ENCODE peak calls at places on chromosomes 16 and 17, in eight cellular contexts. Y, E, X, Z, O, F, P and B are unnamed samples.

GRCh38 chr16:23403547-23403946 is 49.4 kb downstream of the COG7 start:
- DNase-seq in Y (no peak), E (no peak), X (no peak), Z (no peak), O (no peak), F (no peak), P (no peak), B (no peak)

GRCh38 chr16:1244881-1245280 is 4.4 kb downstream of the TPSAB1 start:
- DNase-seq in Y (no peak), E (no peak), X (no peak), Z (no peak), O (no peak), F (no peak), P (no peak), B (no peak)

GRCh38 chr16:73713817-73714495 is 582.7 kb upstream of the PSMD7 start:
- DNase-seq in Y (peak), E (peak), X (no peak), Z (peak), O (peak), F (peak), P (peak), B (peak)

GRCh38 chr16:51225902-51226301 is 74.8 kb upstream of the SALL1 start:
- DNase-seq in Y (no peak), E (no peak), X (no peak), Z (no peak), O (no peak), F (no peak), P (no peak), B (no peak)

GRCh38 chr17:30483159-30483558 is 6.0 kb downstream of the GOSR1 start:
- DNase-seq in Y (no peak), E (no peak), X (no peak), Z (no peak), O (no peak), F (no peak), P (no peak), B (no peak)

GRCh38 chr17:81209141-81209540 is 13.6 kb downstream of the CEP131 start:
- DNase-seq in Y (no peak), E (no peak), X (no peak), Z (no peak), O (no peak), F (no peak), P (no peak), B (no peak)

GRCh38 chr17:29292992-29293889 is 707 bp downstream of the NUFIP2 start:
- DNase-seq in Y (peak), E (peak), X (no peak), Z (peak), O (peak), F (peak), P (peak), B (peak)

GRCh38 chr17:74803388-74803930 is 27.3 kb upstream of the NAT9 start:
- DNase-seq in Y (no peak), E (no peak), X (no peak), Z (no peak), O (no peak), F (no peak), P (no peak), B (no peak)

GRCh38 chr16:72371307-72372081 is 199.5 kb upstream of the PMFBP1 start:
- DNase-seq in Y (peak), E (no peak), X (no peak), Z (peak), O (no peak), F (no peak), P (no peak), B (peak)

GRCh38 chr17:48998557-48999440 is 1.6 kb downstream of the IGF2BP1 start:
- DNase-seq in Y (peak), E (no peak), X (no peak), Z (no peak), O (peak), F (peak), P (no peak), B (peak)

GRCh38 chr16:84281077-84281476 is 13.6 kb upstream of the WFDC1 start:
- DNase-seq in Y (peak), E (peak), X (no peak), Z (peak), O (peak), F (no peak), P (peak), B (peak)

DNA sequence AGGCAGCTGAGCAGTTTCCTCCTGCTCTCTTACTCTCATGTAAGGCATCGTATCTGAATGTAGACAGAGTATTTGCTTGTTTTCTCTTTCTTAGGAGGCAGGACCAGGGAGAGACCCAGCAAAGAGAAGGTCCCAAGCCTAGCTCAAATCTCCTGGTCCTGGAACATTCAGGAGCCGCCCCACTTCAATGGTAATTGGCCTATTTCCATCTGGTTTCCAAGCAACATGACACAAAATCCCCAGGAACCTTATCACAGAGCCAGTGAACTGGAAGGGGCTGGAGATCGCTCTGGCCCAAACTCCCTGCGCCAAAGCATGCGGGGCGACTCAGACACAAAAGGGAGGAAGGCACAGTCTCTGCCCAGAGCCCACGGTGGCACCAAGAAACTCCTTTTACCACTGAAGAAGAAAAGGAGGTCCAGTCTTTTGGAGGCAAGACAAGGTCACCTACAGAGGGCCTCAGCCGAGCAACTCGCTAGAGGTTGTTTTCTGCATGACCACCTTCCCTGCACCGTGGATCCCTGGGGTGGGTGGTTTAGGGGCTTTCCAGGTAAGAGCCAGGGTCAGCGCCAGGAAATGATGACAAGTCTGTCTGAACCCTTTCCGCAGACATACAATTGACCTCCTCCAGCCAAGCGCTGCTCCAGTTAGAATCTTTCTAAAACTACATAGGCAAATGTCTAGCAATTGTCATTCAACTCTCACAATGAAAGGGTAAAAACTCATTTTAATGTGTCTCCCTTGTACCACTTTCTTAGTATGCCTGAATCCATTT is 394.7 kb downstream of the SOX9 start:
- DNase-seq in Y (no peak), E (peak), X (peak), Z (no peak), O (no peak), F (no peak), P (no peak), B (peak)
- TF ChIP-seq USF2 in Y (no peak), E (no peak), X (no peak), Z (no peak), O (no peak), F (no peak), P (no peak), B (no peak)

GRCh38 chr17:33501185-33501584 is 208.1 kb upstream of the ASIC2 start:
- DNase-seq in Y (peak), E (no peak), X (no peak), Z (no peak), O (no peak), F (no peak), P (no peak), B (no peak)
- TF ChIP-seq USF2 in Y (no peak), E (no peak), X (no peak), Z (no peak), O (no peak), F (no peak), P (no peak), B (no peak)

GRCh38 chr17:50423553-50424159 is 2.4 kb upstream of the ACSF2 start:
- DNase-seq in Y (peak), E (no peak), X (no peak), Z (no peak), O (peak), F (peak), P (no peak), B (peak)

GRCh38 chr17:50424246-50425000 is 1.6 kb upstream of the ACSF2 start:
- DNase-seq in Y (no peak), E (no peak), X (no peak), Z (no peak), O (no peak), F (no peak), P (no peak), B (no peak)

GRCh38 chr17:50420419-50421112 is 5.5 kb upstream of the ACSF2 start:
- DNase-seq in Y (no peak), E (no peak), X (no peak), Z (no peak), O (no peak), F (peak), P (no peak), B (no peak)

GRCh38 chr17:50422738-50423137 is 3.3 kb upstream of the ACSF2 start:
- DNase-seq in Y (no peak), E (no peak), X (no peak), Z (no peak), O (no peak), F (peak), P (no peak), B (no peak)

GRCh38 chr17:50421308-50422031 is 4.5 kb upstream of the ACSF2 start:
- DNase-seq in Y (no peak), E (no peak), X (no peak), Z (no peak), O (no peak), F (no peak), P (no peak), B (no peak)
- TF ChIP-seq USF2 in Y (no peak), E (no peak), X (no peak), Z (no peak), O (no peak), F (no peak), P (no peak), B (no peak)

GRCh38 chr16:77064037-77064436 is 127.0 kb upstream of the MON1B start:
- DNase-seq in Y (no peak), E (no peak), X (no peak), Z (no peak), O (no peak), F (no peak), P (no peak), B (no peak)
- TF ChIP-seq USF2 in Y (no peak), E (no peak), X (no peak), Z (no peak), O (no peak), F (no peak), P (no peak), B (no peak)

GRCh38 chr16:52976539-52977167 is 76.0 kb downstream of the CHD9NB start:
- DNase-seq in Y (peak), E (peak), X (no peak), Z (no peak), O (no peak), F (peak), P (no peak), B (peak)
- TF ChIP-seq USF2 in Y (no peak), E (no peak), X (no peak), Z (no peak), O (no peak), F (no peak), P (no peak), B (no peak)

GRCh38 chr17:46878055-46878454 is 26.7 kb downstream of the WNT9B start:
- DNase-seq in Y (no peak), E (no peak), X (no peak), Z (no peak), O (no peak), F (no peak), P (no peak), B (no peak)
- TF ChIP-seq USF2 in Y (no peak), E (no peak), X (no peak), Z (no peak), O (no peak), F (no peak), P (no peak), B (no peak)

DNA sequence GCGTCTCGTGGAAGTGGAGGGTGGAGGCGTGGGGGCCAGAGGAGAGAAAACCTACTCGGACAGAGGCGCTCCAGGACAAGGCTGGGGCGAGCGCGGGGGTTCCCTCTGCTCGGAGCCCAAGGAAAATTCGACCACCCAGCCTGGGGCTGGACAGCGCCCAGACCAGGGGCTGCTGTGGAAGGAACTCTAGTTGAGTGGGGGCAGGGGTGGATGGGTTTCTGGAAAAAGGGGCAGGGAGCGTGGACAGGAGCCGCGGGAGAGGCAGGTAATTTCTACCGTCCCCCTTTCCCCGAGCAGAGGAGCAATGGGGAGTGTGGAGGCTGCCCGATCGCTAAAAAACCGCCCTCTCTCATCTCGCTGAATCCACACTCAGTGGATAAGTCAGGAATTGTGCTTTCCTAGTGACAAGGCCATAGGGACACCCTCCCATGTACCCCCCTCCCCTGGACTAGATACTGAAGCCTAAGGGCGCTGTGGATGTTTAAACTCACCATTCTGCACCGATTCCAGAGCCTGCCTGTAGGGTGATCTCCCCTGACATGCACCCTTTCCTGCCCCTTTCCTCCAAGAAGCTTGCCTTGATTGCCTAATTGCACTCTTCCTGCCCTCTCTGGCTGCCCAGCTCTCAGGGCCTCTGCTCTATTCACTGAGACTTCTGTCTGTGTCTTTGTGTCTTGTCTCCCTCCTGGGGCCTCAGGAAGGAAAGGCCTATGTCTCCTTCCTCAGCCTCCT is 90.7 kb upstream of the TMEM97 start:
- DNase-seq in Y (peak), E (peak), X (no peak), Z (no peak), O (no peak), F (no peak), P (peak), B (no peak)
- TF ChIP-seq USF2 in Y (no peak), E (no peak), X (no peak), Z (no peak), O (no peak), F (no peak), P (no peak), B (no peak)

GRCh38 chr17:18247613-18248001 is 10.9 kb downstream of the FLII start:
- DNase-seq in Y (no peak), E (no peak), X (no peak), Z (no peak), O (no peak), F (no peak), P (no peak), B (no peak)
- TF ChIP-seq USF2 in Y (no peak), E (no peak), X (no peak), Z (no peak), O (no peak), F (no peak), P (no peak), B (no peak)